ENCODE peak calls at places on chromosomes 1 and 21, in five cellular contexts. U is non-pigmented ciliary epithelial cell, M is stromal cell of bone marrow, E is pancreas, B is WTC11. Q is an unnamed sample.

GRCh38 chr1:220579317-220579716 is 51.4 kb downstream of the MARK1 start:
- DNase-seq in B (no peak), U (no peak), E (no peak), M (no peak), Q (no peak)

GRCh38 chr21:16454371-16454770 is 724.6 kb downstream of the USP25 start:
- DNase-seq in M (no peak), B (no peak), E (no peak), U (no peak), Q (no peak)

GRCh38 chr1:162663589-162664030 is 31.3 kb downstream of the DDR2 start:
- DNase-seq in B (no peak), M (peak; percentile 63), U (peak; percentile 57), E (peak; percentile 22), Q (no peak)

GRCh38 chr21:46425566-46425965 is 33.1 kb upstream of the DIP2A start:
- DNase-seq in B (no peak), M (no peak), E (no peak), U (no peak), Q (no peak)

GRCh38 chr1:232292818-232293217 is 337.1 kb downstream of the SIPA1L2 start:
- DNase-seq in E (no peak), U (no peak), M (no peak), B (no peak), Q (no peak)

GRCh38 chr1:164647211-164647610 is 88.2 kb downstream of the PBX1 start:
- DNase-seq in U (no peak), E (no peak), M (no peak), B (no peak), Q (no peak)

GRCh38 chr1:151547119-151547899 is 7.2 kb downstream of the TUFT1 start:
- DNase-seq in B (peak; percentile 64), E (peak; percentile 60), U (no peak), M (peak; percentile 53), Q (peak; percentile 95)

GRCh38 chr1:163824006-163824405 is 502.3 kb downstream of the NUF2 start:
- DNase-seq in U (peak; percentile 80), M (peak; percentile 72), B (no peak), E (no peak), Q (no peak)

GRCh38 chr1:179029293-179029692 is 3.6 kb downstream of the FAM20B start:
- DNase-seq in E (no peak), B (no peak), U (no peak), M (no peak), Q (no peak)

GRCh38 chr1:112673589-112674439 is 645 bp upstream of the MOV10 start:
- DNase-seq in B (no peak), U (peak; percentile 14), E (peak; percentile 27), M (peak; percentile 62), Q (no peak)

GRCh38 chr1:44811714-44812151 is 3.4 kb downstream of the BTBD19 start:
- DNase-seq in B (no peak), E (no peak), U (peak; percentile 76), M (no peak), Q (no peak)

GRCh38 chr1:7679873-7680790 is 91.0 kb upstream of the VAMP3 start:
- DNase-seq in M (no peak), E (no peak), U (no peak), B (peak; percentile 50), Q (no peak)

GRCh38 chr1:203169770-203170520 is 5.7 kb downstream of the MYBPH start:
- DNase-seq in B (no peak), E (no peak), U (no peak), M (no peak), Q (no peak)

GRCh38 chr21:20802631-20803260 is 195.5 kb upstream of the NCAM2 start:
- DNase-seq in M (no peak), B (no peak), E (no peak), U (no peak), Q (no peak)

GRCh38 chr1:178689769-178690168 is 35.3 kb upstream of the RALGPS2 start:
- DNase-seq in B (no peak), E (no peak), U (no peak), M (no peak), Q (no peak)

GRCh38 chr1:85366391-85366790 is 90.0 kb upstream of the BCL10 start:
- DNase-seq in M (peak; percentile 72), E (no peak), B (no peak), U (peak; percentile 73), Q (peak; percentile 88)

GRCh38 chr21:33318087-33318486 is 6.7 kb upstream of the IFNAR1 start:
- DNase-seq in M (no peak), E (no peak), B (no peak), U (no peak), Q (no peak)

GRCh38 chr1:195495720-195496635 is 1112.3 kb downstream of the KCNT2 start:
- DNase-seq in B (peak; percentile 36), M (no peak), E (no peak), U (no peak), Q (no peak)

GRCh38 chr1:27719286-27720251 is 6.2 kb upstream of the FAM76A start:
- DNase-seq in U (no peak), M (no peak), B (no peak), E (no peak), Q (no peak)

GRCh38 chr1:174160109-174160473 is 771 bp downstream of the RABGAP1L start:
- DNase-seq in U (no peak), M (peak; percentile 21), B (peak; percentile 20), E (peak; percentile 50), Q (no peak)

GRCh38 chr1:40318476-40318875 is 1.4 kb upstream of the COL9A2 start:
- DNase-seq in M (no peak), B (no peak), U (no peak), E (no peak), Q (no peak)

GRCh38 chr21:45294509-45295291 is 7.0 kb upstream of the POFUT2 start:
- DNase-seq in B (no peak), E (peak; percentile 57), U (peak; percentile 99), M (peak; percentile 97), Q (no peak)

Q was measured in HS-27A.